ENCODE peak calls at places on chromosomes 12 and 14, in four cellular contexts. One of them, this sample, is unnamed.

GRCh38 chr14:34043627-34044372 is 92.9 kb upstream of the EGLN3 start:
- DNase-seq in esophagus muscularis mucosa: no peak
- DNase-seq in psoas muscle: no peak
- DNase-seq in GM12865: peak
- DNase-seq in this sample: peak

GRCh38 chr12:46269429-46270241 is 792 bp upstream of the SLC38A1 start:
- DNase-seq in psoas muscle: no peak
- DNase-seq in GM12865: peak
- DNase-seq in esophagus muscularis mucosa: no peak
- DNase-seq in this sample: peak

GRCh38 chr12:55666508-55666907 is 29.8 kb downstream of the OR10P1 start:
- DNase-seq in esophagus muscularis mucosa: no peak
- DNase-seq in psoas muscle: no peak
- DNase-seq in GM12865: no peak
- DNase-seq in this sample: no peak

GRCh38 chr12:29731556-29731955 is 52.2 kb downstream of the TMTC1 start:
- DNase-seq in esophagus muscularis mucosa: no peak
- DNase-seq in GM12865: no peak
- DNase-seq in psoas muscle: no peak
- DNase-seq in this sample: no peak

GRCh38 chr12:6915023-6915788 is 826 bp downstream of the ENO2 start:
- DNase-seq in psoas muscle: no peak
- DNase-seq in esophagus muscularis mucosa: no peak
- DNase-seq in GM12865: no peak
- DNase-seq in this sample: peak

GRCh38 chr14:100076630-100077029 is 11.4 kb downstream of the EVL start:
- DNase-seq in psoas muscle: peak
- DNase-seq in esophagus muscularis mucosa: peak
- DNase-seq in GM12865: no peak
- DNase-seq in this sample: no peak

GRCh38 chr12:26434299-26434915 is 239.0 kb downstream of the SSPN start:
- DNase-seq in GM12865: peak
- DNase-seq in esophagus muscularis mucosa: no peak
- DNase-seq in psoas muscle: no peak
- DNase-seq in this sample: peak

GRCh38 chr12:28507055-28507454 is 316.8 kb downstream of the CCDC91 start:
- DNase-seq in esophagus muscularis mucosa: no peak
- DNase-seq in psoas muscle: no peak
- DNase-seq in GM12865: no peak
- DNase-seq in this sample: no peak

DNA sequence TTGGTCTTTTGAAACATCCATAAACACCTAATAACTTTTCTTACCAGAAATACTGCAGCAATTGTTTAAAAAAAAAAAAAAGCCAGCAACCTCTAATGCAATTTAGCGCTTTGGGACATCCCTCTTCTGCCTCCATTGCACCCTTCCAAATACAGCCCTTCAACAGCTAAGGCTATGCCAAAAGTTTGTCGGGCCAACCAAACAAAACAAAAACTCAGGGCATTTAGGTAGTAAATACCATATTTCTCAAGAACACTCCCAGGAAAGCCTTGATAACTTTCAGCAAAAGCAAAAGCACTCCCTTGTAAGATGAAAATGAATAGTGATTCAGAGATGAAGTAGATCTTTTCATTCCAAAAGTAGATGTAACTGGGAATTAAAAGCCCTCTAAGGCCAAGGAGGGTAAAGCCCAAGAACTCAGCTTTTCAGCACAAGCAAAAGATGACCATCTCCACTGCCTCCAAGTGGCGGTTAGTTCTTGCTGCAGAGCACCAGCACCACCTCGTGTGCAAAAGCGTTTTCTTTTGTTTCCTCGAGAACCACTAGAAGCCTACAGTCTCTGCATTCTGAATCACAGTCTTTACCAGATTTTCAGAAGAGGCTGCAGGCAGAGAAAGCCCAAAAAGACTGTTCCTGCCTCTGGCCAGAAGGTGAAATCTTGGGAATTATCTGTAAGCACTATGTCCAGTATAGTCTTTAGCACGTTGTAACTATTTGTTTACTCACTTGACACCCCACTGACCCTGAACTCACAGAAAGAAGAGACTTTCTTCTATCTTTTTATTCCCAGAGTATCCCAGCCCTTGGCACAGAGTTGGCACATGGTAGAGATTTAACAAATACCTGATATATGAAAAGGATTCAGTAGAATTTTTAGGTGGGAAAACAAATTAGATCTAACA is 53.1 kb downstream of the SIX6 start:
- DNase-seq in esophagus muscularis mucosa: no peak
- DNase-seq in GM12865: peak
- DNase-seq in psoas muscle: peak
- DNase-seq in this sample: peak
- TF ChIP-seq CTCF in esophagus muscularis mucosa: peak
- TF ChIP-seq CTCF in GM12865: peak
- TF ChIP-seq CTCF in psoas muscle: peak
- TF ChIP-seq CTCF in this sample: peak

DNA sequence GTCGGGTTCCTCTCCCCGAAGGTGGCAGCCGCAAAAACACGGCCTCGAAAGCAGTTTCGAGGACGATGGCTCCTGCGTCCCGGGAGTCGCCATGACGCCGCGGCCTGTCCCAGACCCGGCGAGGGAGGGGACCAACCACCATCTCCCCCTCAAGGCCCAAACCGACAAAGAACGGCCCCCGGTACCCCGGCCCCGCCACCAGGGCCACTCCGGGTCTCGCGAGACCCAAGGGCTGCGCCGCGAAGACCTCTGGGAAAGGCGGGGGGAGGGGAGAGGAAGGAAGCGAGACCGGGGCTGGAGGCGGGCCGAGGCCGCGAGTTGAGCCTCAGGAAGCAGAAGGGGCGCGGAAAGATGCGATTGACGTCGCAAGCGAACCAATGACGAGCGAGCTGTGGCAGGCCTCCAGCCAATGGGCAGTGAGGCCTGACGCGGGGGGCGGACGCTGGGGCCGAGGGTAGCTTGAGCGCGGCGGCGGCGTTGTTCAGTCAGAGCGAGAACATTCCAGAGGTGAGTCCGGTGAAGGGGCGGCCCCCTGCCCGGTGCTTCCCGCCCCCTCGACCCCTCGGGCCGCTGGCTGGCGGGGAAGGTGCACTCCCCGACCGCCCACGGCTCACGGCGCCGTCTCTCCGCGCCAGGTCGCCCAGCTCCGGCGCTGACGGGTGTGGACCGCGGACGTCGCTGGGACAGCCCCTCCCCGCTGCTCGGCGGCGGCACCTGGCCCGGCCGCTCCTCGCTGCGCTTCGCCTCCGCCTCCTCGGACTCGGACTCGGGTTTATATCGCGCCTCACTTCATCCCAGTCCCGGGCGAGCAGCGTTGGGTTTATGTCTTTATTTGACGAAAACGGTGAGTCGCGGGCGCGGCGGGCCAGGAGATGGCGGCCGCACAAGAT is at the start of gene EIF5:
- DNase-seq in GM12865: peak
- DNase-seq in psoas muscle: peak
- DNase-seq in esophagus muscularis mucosa: peak
- DNase-seq in this sample: peak
- TF ChIP-seq CTCF in GM12865: peak
- TF ChIP-seq CTCF in psoas muscle: peak
- TF ChIP-seq CTCF in esophagus muscularis mucosa: peak
- TF ChIP-seq CTCF in this sample: no peak

GRCh38 chr14:67515386-67516079 is 17.6 kb upstream of the PLEKHH1 start:
- DNase-seq in psoas muscle: no peak
- DNase-seq in esophagus muscularis mucosa: no peak
- DNase-seq in GM12865: peak
- DNase-seq in this sample: peak
- TF ChIP-seq CTCF in psoas muscle: no peak
- TF ChIP-seq CTCF in esophagus muscularis mucosa: no peak
- TF ChIP-seq CTCF in GM12865: no peak
- TF ChIP-seq CTCF in this sample: no peak

GRCh38 chr14:46951103-46951502 is 299.5 kb upstream of the RPL10L start:
- DNase-seq in GM12865: no peak
- DNase-seq in psoas muscle: no peak
- DNase-seq in esophagus muscularis mucosa: no peak
- DNase-seq in this sample: no peak
- TF ChIP-seq CTCF in GM12865: no peak
- TF ChIP-seq CTCF in psoas muscle: no peak
- TF ChIP-seq CTCF in esophagus muscularis mucosa: no peak
- TF ChIP-seq CTCF in this sample: no peak

GRCh38 chr12:58099476-58099875 is 158.1 kb downstream of the ATP23 start:
- DNase-seq in psoas muscle: no peak
- DNase-seq in esophagus muscularis mucosa: no peak
- DNase-seq in GM12865: no peak
- DNase-seq in this sample: no peak

GRCh38 chr12:58106185-58106584 is 164.8 kb downstream of the ATP23 start:
- DNase-seq in GM12865: no peak
- DNase-seq in esophagus muscularis mucosa: no peak
- DNase-seq in psoas muscle: no peak
- DNase-seq in this sample: no peak

GRCh38 chr12:58104443-58104842 is 163.1 kb downstream of the ATP23 start:
- DNase-seq in esophagus muscularis mucosa: no peak
- DNase-seq in psoas muscle: no peak
- DNase-seq in GM12865: no peak
- DNase-seq in this sample: no peak

GRCh38 chr12:58105225-58106119 is 164.1 kb downstream of the ATP23 start:
- DNase-seq in GM12865: no peak
- DNase-seq in psoas muscle: no peak
- DNase-seq in esophagus muscularis mucosa: no peak
- DNase-seq in this sample: no peak
- TF ChIP-seq CTCF in GM12865: peak
- TF ChIP-seq CTCF in psoas muscle: peak
- TF ChIP-seq CTCF in esophagus muscularis mucosa: peak
- TF ChIP-seq CTCF in this sample: no peak

GRCh38 chr12:124851344-124851743 is 12.3 kb downstream of the SCARB1 start:
- DNase-seq in esophagus muscularis mucosa: no peak
- DNase-seq in psoas muscle: no peak
- DNase-seq in GM12865: no peak
- DNase-seq in this sample: no peak

GRCh38 chr12:124847113-124847512 is 16.6 kb downstream of the SCARB1 start:
- DNase-seq in GM12865: no peak
- DNase-seq in esophagus muscularis mucosa: no peak
- DNase-seq in psoas muscle: no peak
- DNase-seq in this sample: no peak

GRCh38 chr12:124847675-124848074 is 16.0 kb downstream of the SCARB1 start:
- DNase-seq in esophagus muscularis mucosa: no peak
- DNase-seq in GM12865: no peak
- DNase-seq in psoas muscle: no peak
- DNase-seq in this sample: no peak

GRCh38 chr12:124848621-124849380 is 14.9 kb downstream of the SCARB1 start:
- DNase-seq in esophagus muscularis mucosa: no peak
- DNase-seq in psoas muscle: no peak
- DNase-seq in GM12865: no peak
- DNase-seq in this sample: no peak

DNA sequence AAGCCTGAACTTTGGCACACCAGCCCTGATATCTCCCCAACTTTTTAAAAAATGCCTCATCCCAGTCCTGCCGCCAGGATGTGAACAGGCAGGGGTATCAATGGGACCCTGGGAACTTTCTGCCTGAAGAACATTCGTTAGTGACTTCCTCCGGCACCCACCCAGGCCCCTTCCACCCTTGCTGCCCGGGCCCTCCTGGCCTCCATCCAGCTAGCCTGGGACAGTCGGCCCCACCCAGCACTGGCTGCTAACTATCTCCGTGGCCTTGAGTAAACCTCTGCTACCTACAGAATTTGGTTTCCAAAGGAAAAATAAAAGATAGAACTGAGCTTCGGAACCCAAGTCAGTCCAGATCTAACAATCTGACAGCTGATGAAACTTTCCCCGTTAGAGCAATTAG is 14.3 kb downstream of the SCARB1 start:
- DNase-seq in esophagus muscularis mucosa: no peak
- DNase-seq in psoas muscle: no peak
- DNase-seq in GM12865: no peak
- DNase-seq in this sample: no peak
- TF ChIP-seq CTCF in esophagus muscularis mucosa: no peak
- TF ChIP-seq CTCF in psoas muscle: no peak
- TF ChIP-seq CTCF in GM12865: no peak
- TF ChIP-seq CTCF in this sample: no peak